ENCODE peak calls at places on chromosome 12, in seven cellular contexts. I is H1, A is GM12878, C is K562, N is WTC11, H is HEK293T, F is HepG2. O is an unnamed sample.

GRCh38 chr12:44930972-44931600 is 55.0 kb upstream of the NELL2 start:
- DNase-seq in I (no peak), A (no peak), C (peak), N (no peak), H (peak), F (peak), O (peak)

GRCh38 chr12:43104524-43104923 is 447.5 kb downstream of the ADAMTS20 start:
- DNase-seq in I (no peak), A (no peak), C (no peak), N (no peak), H (no peak), F (no peak), O (no peak)

GRCh38 chr12:56772625-56773024 is 9.5 kb downstream of the HSD17B6 start:
- DNase-seq in I (no peak), A (no peak), C (no peak), N (no peak), H (no peak), F (no peak), O (no peak)

GRCh38 chr12:92141585-92142244 is 3.9 kb downstream of the BTG1 start:
- DNase-seq in I (no peak), A (no peak), C (no peak), N (no peak), H (no peak), F (no peak), O (no peak)

GRCh38 chr12:102182635-102183034 is 15.0 kb downstream of the PMCH start:
- DNase-seq in I (no peak), A (no peak), C (no peak), N (no peak), H (no peak), F (no peak), O (no peak)

GRCh38 chr12:89731064-89731463 is 22.4 kb upstream of the ATP2B1 start:
- DNase-seq in I (no peak), A (no peak), C (no peak), N (no peak), H (no peak), F (no peak), O (no peak)

GRCh38 chr12:114936148-114937099 is 252.4 kb upstream of the TBX3 start:
- DNase-seq in I (no peak), A (no peak), C (no peak), N (no peak), H (no peak), F (no peak), O (no peak)

GRCh38 chr12:55641595-55641994 is 4.9 kb downstream of the OR10P1 start:
- DNase-seq in I (no peak), A (no peak), C (no peak), N (no peak), H (no peak), F (no peak), O (no peak)

GRCh38 chr12:90062799-90063198 is 354.2 kb upstream of the ATP2B1 start:
- DNase-seq in I (no peak), A (no peak), C (peak), N (no peak), H (peak), F (peak), O (peak)

GRCh38 chr12:128944956-128945355 is 91.7 kb downstream of the GLT1D1 start:
- DNase-seq in I (no peak), A (no peak), C (no peak), N (no peak), H (no peak), F (no peak), O (no peak)

GRCh38 chr12:104399750-104400612 is 56.8 kb upstream of the CHST11 start:
- DNase-seq in I (no peak), A (no peak), C (no peak), N (no peak), H (no peak), F (no peak), O (no peak)

GRCh38 chr12:83823386-83824045 is 1089.1 kb downstream of the SLC6A15 start:
- DNase-seq in I (peak), A (no peak), C (no peak), N (peak), H (peak), F (peak), O (peak)

GRCh38 chr12:3962661-3963483 is 89.7 kb upstream of the PARP11 start:
- DNase-seq in I (no peak), A (no peak), C (peak), N (no peak), H (no peak), F (no peak), O (no peak)

GRCh38 chr12:107597695-107598410 is 87.7 kb upstream of the PWP1 start:
- DNase-seq in I (no peak), A (peak), C (no peak), N (no peak), H (no peak), F (peak), O (no peak)

GRCh38 chr12:12327802-12328201 is 22.2 kb downstream of the MANSC1 start:
- DNase-seq in I (no peak), A (peak), C (peak), N (no peak), H (peak), F (peak), O (peak)

GRCh38 chr12:5518584-5519365 is 86.9 kb downstream of the NTF3 start:
- DNase-seq in I (no peak), A (no peak), C (no peak), N (peak), H (no peak), F (no peak), O (no peak)

GRCh38 chr12:91657016-91657415 is 474.4 kb upstream of the DCN start:
- DNase-seq in I (no peak), A (no peak), C (no peak), N (no peak), H (no peak), F (no peak), O (no peak)

GRCh38 chr12:71282020-71282419 is 124.2 kb upstream of the TSPAN8 start:
- DNase-seq in I (no peak), A (no peak), C (no peak), N (no peak), H (no peak), F (no peak), O (no peak)

GRCh38 chr12:108357834-108358579 is 18.9 kb upstream of the CMKLR1 start:
- DNase-seq in I (no peak), A (no peak), C (no peak), N (no peak), H (no peak), F (no peak), O (no peak)

GRCh38 chr12:63294327-63294632 is 143.3 kb upstream of the AVPR1A start:
- DNase-seq in I (no peak), A (no peak), C (no peak), N (no peak), H (no peak), F (peak), O (peak)

GRCh38 chr12:100564090-100564489 is 9.4 kb upstream of the GAS2L3 start:
- DNase-seq in I (no peak), A (no peak), C (no peak), N (no peak), H (no peak), F (no peak), O (no peak)

GRCh38 chr12:47962198-47962597 is 1.2 kb upstream of the TMEM106C start:
- DNase-seq in I (no peak), A (no peak), C (no peak), N (no peak), H (no peak), F (no peak), O (no peak)

GRCh38 chr12:123034865-123035264 is 54.4 kb downstream of the ARL6IP4 start:
- DNase-seq in I (no peak), A (no peak), C (peak), N (no peak), H (peak), F (no peak), O (no peak)

GRCh38 chr12:65605019-65605418 is 219.3 kb upstream of the HMGA2 start:
- DNase-seq in I (no peak), A (no peak), C (no peak), N (no peak), H (no peak), F (no peak), O (no peak)

GRCh38 chr12:58703911-58704310 is 216.4 kb downstream of the LRIG3 start:
- DNase-seq in I (no peak), A (no peak), C (no peak), N (no peak), H (no peak), F (no peak), O (no peak)
- TF ChIP-seq SP1 in I (no peak), A (no peak), C (no peak), N (no peak), H (no peak), F (no peak), O (no peak)

GRCh38 chr12:20477691-20478090 is 109.4 kb downstream of the PDE3A start:
- DNase-seq in I (no peak), A (no peak), C (no peak), N (no peak), H (no peak), F (no peak), O (no peak)

GRCh38 chr12:20486233-20486632 is 117.9 kb downstream of the PDE3A start:
- DNase-seq in I (no peak), A (no peak), C (no peak), N (no peak), H (no peak), F (no peak), O (peak)

GRCh38 chr12:20483776-20484175 is 115.4 kb downstream of the PDE3A start:
- DNase-seq in I (no peak), A (no peak), C (no peak), N (no peak), H (no peak), F (no peak), O (no peak)

GRCh38 chr12:20487519-20487918 is 119.2 kb downstream of the PDE3A start:
- DNase-seq in I (no peak), A (no peak), C (no peak), N (no peak), H (no peak), F (no peak), O (no peak)

GRCh38 chr12:20482680-20483079 is 114.3 kb downstream of the PDE3A start:
- DNase-seq in I (no peak), A (no peak), C (no peak), N (no peak), H (no peak), F (peak), O (no peak)
- TF ChIP-seq SP1 in I (no peak), A (no peak), C (no peak), N (no peak), H (no peak), F (no peak), O (no peak)

DNA sequence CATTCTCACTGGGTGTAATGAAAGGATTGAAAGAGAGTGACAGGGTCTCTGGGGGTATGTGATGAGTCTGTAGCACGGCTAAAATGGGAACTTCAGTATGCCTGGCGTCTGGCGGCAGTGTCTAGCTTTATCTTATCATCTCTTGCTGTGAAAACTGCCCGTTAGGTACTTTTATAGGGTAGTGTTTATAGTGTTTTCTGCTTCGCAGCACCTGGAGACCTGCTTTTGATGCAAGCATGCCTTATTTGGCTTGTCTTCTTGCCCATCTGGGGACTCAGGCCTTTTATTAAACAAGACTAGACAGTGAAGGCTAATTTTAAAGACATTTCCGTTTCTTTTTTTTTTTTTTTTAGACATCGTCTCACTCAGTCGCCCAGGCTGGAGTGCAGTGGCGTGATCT is 36.3 kb upstream of the ALDH2 start:
- DNase-seq in I (no peak), A (no peak), C (no peak), N (no peak), H (no peak), F (no peak), O (no peak)
- TF ChIP-seq SP1 in I (no peak), A (no peak), C (no peak), N (no peak), H (no peak), F (no peak), O (no peak)

GRCh38 chr12:112314981-112315380 is 67.2 kb downstream of the HECTD4 start:
- DNase-seq in I (no peak), A (no peak), C (no peak), N (no peak), H (no peak), F (no peak), O (no peak)
- TF ChIP-seq SP1 in I (no peak), A (no peak), C (no peak), N (no peak), H (no peak), F (no peak), O (no peak)

GRCh38 chr12:109844091-109844490 is 10.9 kb upstream of the TRPV4 start:
- DNase-seq in I (no peak), A (no peak), C (no peak), N (no peak), H (no peak), F (peak), O (no peak)
- TF ChIP-seq SP1 in I (no peak), A (no peak), C (no peak), N (no peak), H (no peak), F (no peak), O (no peak)

GRCh38 chr12:68780731-68781130 is 27.2 kb upstream of the MDM2 start:
- DNase-seq in I (no peak), A (no peak), C (no peak), N (no peak), H (no peak), F (no peak), O (no peak)
- TF ChIP-seq SP1 in I (no peak), A (no peak), C (no peak), N (no peak), H (no peak), F (no peak), O (no peak)

GRCh38 chr12:53222170-53223005 is 9.6 kb downstream of the RARG start:
- DNase-seq in I (no peak), A (no peak), C (no peak), N (no peak), H (no peak), F (no peak), O (no peak)
- TF ChIP-seq SP1 in I (no peak), A (no peak), C (no peak), N (no peak), H (no peak), F (no peak), O (no peak)

DNA sequence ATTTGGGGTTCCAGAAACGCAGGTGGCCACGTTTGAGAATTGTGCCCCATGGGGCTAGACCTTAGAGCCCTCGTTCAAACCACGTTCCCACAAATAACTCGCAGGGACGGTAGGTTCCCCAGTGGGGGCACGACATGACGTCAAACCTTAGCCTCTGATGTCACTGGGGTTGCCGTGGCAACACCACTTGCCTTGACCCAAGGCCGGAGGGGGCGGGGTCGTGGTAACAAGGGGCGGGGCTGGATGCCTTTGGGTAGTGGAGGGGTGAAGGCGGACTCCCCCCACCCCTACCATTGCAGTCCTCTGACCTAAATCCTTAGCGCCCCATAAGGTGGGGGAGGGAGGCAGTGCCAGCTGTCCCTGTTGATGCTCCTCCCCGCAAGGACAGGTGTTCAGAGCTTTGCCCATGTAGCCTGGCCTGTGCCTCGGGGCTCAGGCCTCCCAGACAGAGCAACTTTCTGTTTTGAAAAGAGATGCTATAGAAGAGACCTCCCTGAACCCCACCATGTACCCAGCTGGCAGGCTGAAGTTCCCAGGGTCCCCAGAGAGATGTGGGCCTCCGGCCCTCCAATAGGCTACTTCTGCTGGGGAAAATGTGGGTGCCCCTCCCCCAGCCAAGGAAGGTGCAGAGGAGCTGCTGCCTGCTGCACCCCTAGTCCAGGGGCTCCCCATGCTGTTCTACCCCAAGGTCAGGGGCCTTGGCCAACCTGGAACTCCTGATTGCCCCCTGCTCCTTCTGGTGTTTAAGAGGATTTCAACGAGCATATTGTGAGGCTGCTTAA is 1.9 kb downstream of the FAM222A start:
- DNase-seq in I (no peak), A (no peak), C (peak), N (peak), H (no peak), F (no peak), O (no peak)
- TF ChIP-seq SP1 in I (no peak), A (no peak), C (no peak), N (no peak), H (no peak), F (no peak), O (no peak)

DNA sequence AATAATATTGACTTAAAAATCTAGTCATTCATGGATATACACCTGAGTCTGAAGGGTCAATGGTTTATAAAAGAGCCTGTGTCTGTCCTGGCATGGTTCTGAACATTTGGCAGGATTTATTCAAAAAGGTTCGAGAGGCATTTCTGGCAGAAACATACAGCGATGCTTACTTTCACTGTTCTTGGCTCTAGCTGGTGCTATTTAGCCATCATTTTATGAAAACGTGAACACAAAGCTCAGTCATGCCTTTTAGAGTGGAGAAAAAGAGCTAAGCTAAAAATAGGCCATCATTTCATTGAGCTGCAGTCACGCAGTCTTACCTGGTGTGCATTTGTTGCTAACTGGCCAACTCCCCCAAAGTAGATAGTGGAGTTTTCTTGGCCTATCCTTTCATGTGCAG is 1209.5 kb downstream of the SLC16A7 start:
- DNase-seq in I (no peak), A (no peak), C (no peak), N (no peak), H (no peak), F (no peak), O (no peak)
- TF ChIP-seq SP1 in I (no peak), A (no peak), C (no peak), N (no peak), H (no peak), F (no peak), O (no peak)

GRCh38 chr12:69334138-69334537 is 14.0 kb upstream of the LYZ start:
- DNase-seq in I (no peak), A (no peak), C (no peak), N (no peak), H (no peak), F (no peak), O (no peak)
- TF ChIP-seq SP1 in I (no peak), A (no peak), C (no peak), N (no peak), H (no peak), F (no peak), O (no peak)